ENCODE peak calls at places on chromosomes 11 and 22, in seven cellular contexts. Z is A549, B is esophagus squamous epithelium, J is lower leg skin, Y is psoas muscle, D is activated B cell treated with CpG ODN at 0.5 μM for 24 hours, I is uterus. S is an unnamed sample.

GRCh38 chr11:64356498-64357411 is 2.2 kb upstream of the RPS6KA4 start:
- DNase-seq in Y (no peak), Z (peak; percentile 88), J (no peak), B (no peak), D (no peak), I (no peak), S (no peak)

GRCh38 chr22:45980776-45981175 is 3.8 kb upstream of the WNT7B start:
- DNase-seq in J (no peak), D (no peak), Z (no peak), Y (no peak), I (no peak), B (no peak), S (no peak)

GRCh38 chr11:125886997-125887372 is 483 bp upstream of the HYLS1 start:
- DNase-seq in D (no peak), J (peak; percentile 34), Z (no peak), B (no peak), I (peak; percentile 46), Y (peak; percentile 47), S (no peak)

GRCh38 chr22:16818538-16818937 is 6.7 kb downstream of the XKR3 start:
- DNase-seq in J (no peak), B (no peak), Y (no peak), I (no peak), D (no peak), Z (no peak), S (no peak)

GRCh38 chr11:20050048-20050447 is 110.2 kb downstream of the DBX1 start:
- DNase-seq in Y (no peak), J (no peak), Z (no peak), I (no peak), D (no peak), B (no peak), S (no peak)

GRCh38 chr22:32619614-32620426 is 145.2 kb downstream of the FBXO7 start:
- DNase-seq in J (peak; percentile 72), B (no peak), D (no peak), I (peak; percentile 71), Z (no peak), Y (peak; percentile 73), S (no peak)

GRCh38 chr11:19259487-19260345 is 19.0 kb upstream of the E2F8 start:
- DNase-seq in D (peak; percentile 45), Y (peak; percentile 68), J (peak; percentile 62), B (no peak), Z (peak; percentile 40), I (peak; percentile 44), S (no peak)

GRCh38 chr22:17581631-17582030 is 18.3 kb downstream of the SLC25A18 start:
- DNase-seq in Y (no peak), Z (no peak), D (no peak), J (no peak), B (no peak), I (no peak), S (no peak)

GRCh38 chr11:1757861-1758610 is 5.7 kb downstream of the CTSD start:
- DNase-seq in Y (peak; percentile 21), D (no peak), I (no peak), B (no peak), J (no peak), Z (no peak), S (no peak)

GRCh38 chr11:1546536-1547466 is 25.3 kb downstream of the DUSP8 start:
- DNase-seq in I (peak; percentile 58), Y (peak; percentile 55), Z (peak; percentile 84), B (no peak), J (no peak), D (peak; percentile 50), S (no peak)

GRCh38 chr11:32052218-32052617 is 38.7 kb upstream of the RCN1 start:
- DNase-seq in Z (peak; percentile 51), I (peak; percentile 45), Y (peak; percentile 27), B (no peak), J (peak; percentile 45), D (no peak), S (peak; percentile 72)

GRCh38 chr22:38325575-38325974 is 8.3 kb upstream of the CSNK1E start:
- DNase-seq in D (no peak), I (no peak), J (no peak), Z (no peak), B (no peak), Y (no peak), S (no peak)

GRCh38 chr22:37639070-37639760 is at the start of gene SH3BP1:
- DNase-seq in Z (no peak), D (peak; percentile 63), I (peak; percentile 71), Y (peak; percentile 62), B (no peak), J (no peak), S (peak; percentile 83)

GRCh38 chr11:14112721-14113120 is 150.2 kb downstream of the SPON1 start:
- DNase-seq in Y (no peak), B (no peak), Z (no peak), D (no peak), J (no peak), I (no peak), S (no peak)

GRCh38 chr11:119625206-119625988 is 103.6 kb downstream of the NECTIN1 start:
- DNase-seq in Z (no peak), B (no peak), D (no peak), J (no peak), Y (no peak), I (no peak), S (no peak)

GRCh38 chr11:130908770-130909625 is 7.3 kb downstream of the SNX19 start:
- DNase-seq in J (no peak), B (no peak), I (no peak), D (no peak), Y (no peak), Z (no peak), S (no peak)

GRCh38 chr11:64331569-64332371 is 8.2 kb upstream of the CCDC88B start:
- DNase-seq in I (no peak), Y (peak; percentile 82), B (no peak), J (no peak), D (peak; percentile 52), Z (peak; percentile 93), S (no peak)

GRCh38 chr11:27166130-27166529 is 125.5 kb downstream of the BBOX1 start:
- DNase-seq in Y (no peak), Z (no peak), I (no peak), B (no peak), J (no peak), D (no peak), S (no peak)

GRCh38 chr11:129803533-129803932 is 12.1 kb upstream of the TMEM45B start:
- DNase-seq in J (no peak), Z (no peak), Y (no peak), D (no peak), I (no peak), B (no peak), S (no peak)

GRCh38 chr22:42074153-42074750 is at the start of gene PHETA2:
- DNase-seq in I (peak; percentile 62), Z (no peak), B (no peak), J (no peak), D (peak; percentile 65), Y (peak; percentile 55), S (no peak)
- TF ChIP-seq CTCF in I (no peak), Z (no peak), B (peak; percentile 66), J (no peak), D (no peak), Y (peak; percentile 28), S (peak; percentile 56)

GRCh38 chr11:100328626-100329340 is 358.3 kb upstream of the ARHGAP42 start:
- DNase-seq in Z (no peak), Y (no peak), D (no peak), I (no peak), J (no peak), B (no peak), S (no peak)
- TF ChIP-seq CTCF in Z (no peak), Y (no peak), D (no peak), I (no peak), J (no peak), B (peak; percentile 30), S (no peak)

DNA sequence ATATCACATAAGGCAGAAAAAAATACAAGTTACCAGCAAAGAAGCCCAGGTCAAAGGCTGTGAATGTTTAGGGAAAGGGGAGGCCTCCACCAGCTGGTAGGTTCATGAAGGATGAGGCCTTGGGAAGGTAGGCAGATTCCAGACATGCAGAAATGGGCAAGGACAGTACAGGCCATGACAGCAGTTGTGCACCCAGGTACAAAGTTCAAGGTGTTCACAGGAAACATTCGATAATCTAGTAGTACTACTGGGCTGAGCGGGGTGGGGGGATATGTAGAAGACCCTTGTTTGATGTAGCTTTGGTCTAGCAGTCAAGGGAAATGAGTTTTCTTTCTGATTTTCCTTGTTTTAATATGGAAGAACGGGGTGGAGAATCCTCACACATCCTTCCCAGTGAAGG is 152.8 kb upstream of the RASSF10 start:
- DNase-seq in B (no peak), I (no peak), D (no peak), Y (no peak), Z (no peak), J (no peak), S (no peak)
- TF ChIP-seq CTCF in B (no peak), I (no peak), D (no peak), Y (no peak), Z (no peak), J (no peak), S (no peak)

DNA sequence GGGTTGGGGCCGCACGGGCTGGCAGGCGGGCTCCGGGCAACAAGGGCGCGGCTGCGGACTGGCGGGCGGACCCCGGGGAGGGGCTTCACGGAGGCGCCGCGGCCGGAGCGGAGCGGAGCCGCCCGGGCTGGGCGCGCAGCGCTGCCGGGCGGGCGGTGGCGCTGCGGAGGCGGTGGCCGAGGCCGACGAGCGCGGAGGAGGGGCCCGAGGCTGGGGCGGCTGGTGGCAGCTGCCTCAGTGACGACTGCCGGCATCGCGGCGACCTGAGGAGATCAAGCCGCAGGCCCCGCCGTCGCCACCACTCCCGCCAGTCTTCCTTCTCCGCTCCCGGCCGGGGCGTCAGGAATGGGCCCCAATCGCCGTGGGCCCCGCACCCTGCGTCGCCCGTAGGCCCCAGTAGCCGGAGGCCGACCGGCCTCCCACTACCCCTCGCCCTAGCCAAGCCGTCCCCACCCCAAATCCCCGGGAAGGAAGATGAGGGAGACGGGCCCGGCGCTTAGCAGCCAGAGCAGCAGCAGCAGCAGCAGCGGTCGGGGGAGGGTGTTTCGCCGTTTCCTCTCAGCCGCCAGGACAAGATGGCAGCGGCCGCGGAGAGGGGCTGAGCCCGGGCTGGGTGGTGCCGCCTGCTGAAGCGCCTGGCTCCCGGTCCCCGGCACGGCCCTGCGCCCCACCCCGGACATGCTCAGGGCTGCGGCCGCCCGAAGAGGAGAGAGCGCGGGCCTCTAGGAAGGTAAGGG is at the start of gene HIPK3:
- DNase-seq in B (peak; percentile 22), I (peak; percentile 83), Z (peak; percentile 77), D (peak; percentile 84), J (peak; percentile 76), Y (peak; percentile 84), S (peak; percentile 90)
- TF ChIP-seq CTCF in B (peak; percentile 54), I (no peak), Z (peak; percentile 60), D (no peak), J (no peak), Y (peak; percentile 66), S (peak; percentile 46)

DNA sequence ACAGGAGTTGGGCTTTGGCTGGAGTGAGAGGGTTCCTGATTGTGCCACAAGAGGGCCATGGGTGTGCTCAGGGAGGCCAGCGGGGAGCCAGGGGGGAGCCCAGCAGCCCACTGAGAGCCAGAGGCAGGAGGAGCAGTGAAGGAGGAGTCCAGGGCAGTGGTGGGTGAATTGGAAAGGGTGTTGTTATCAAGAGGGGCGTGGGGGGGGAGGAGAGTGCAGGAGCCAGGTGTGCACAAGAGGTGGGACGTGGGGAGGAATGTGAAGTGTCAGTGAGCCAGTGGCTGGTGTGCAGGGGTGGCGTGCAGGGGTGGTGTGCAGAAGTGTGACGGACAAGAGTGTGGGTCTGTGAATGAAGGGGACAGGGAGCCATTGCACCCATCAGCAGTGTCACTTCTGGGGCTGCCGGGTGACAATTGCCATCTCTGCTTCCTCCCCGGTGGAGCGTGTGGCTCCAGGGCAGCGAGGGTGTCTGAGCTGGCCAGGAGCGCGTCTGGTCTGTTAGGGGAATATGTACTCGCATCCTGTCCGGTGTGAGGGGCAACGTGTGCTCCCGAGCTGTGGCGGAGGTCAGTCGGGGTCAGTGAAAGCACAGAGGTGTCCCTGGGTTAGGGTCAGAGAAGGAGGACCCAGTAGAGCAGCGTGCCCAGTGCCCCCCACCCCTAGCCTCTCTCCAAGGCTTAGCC is 1.7 kb downstream of the CLCF1 start:
- DNase-seq in D (no peak), I (peak; percentile 53), Y (peak; percentile 41), B (no peak), Z (peak; percentile 72), J (no peak), S (no peak)
- TF ChIP-seq CTCF in D (no peak), I (no peak), Y (peak; percentile 28), B (peak; percentile 59), Z (peak; percentile 37), J (no peak), S (peak; percentile 64)

S was measured in type B pancreatic cell.